ENCODE peak calls at places on chromosome 13, in six cellular contexts. Z, T, A, Q, V and X are unnamed samples.

GRCh38 chr13:30319703-30320102 is 12.4 kb upstream of the KATNAL1 start:
- DNase-seq in Z (peak), T (no peak), A (no peak), Q (no peak), V (no peak), X (no peak)

GRCh38 chr13:83182845-83183244 is 699.4 kb downstream of the SLITRK1 start:
- DNase-seq in Z (no peak), T (no peak), A (no peak), Q (peak), V (no peak), X (no peak)

GRCh38 chr13:91141619-91142061 is 205.8 kb upstream of the MIR17HG start:
- DNase-seq in Z (no peak), T (no peak), A (no peak), Q (no peak), V (no peak), X (no peak)

GRCh38 chr13:20128459-20128927 is 32.4 kb downstream of the GJA3 start:
- DNase-seq in Z (no peak), T (no peak), A (no peak), Q (peak), V (peak), X (no peak)

GRCh38 chr13:74132152-74132767 is 1.9 kb downstream of the KLF12 start:
- DNase-seq in Z (peak), T (no peak), A (no peak), Q (no peak), V (no peak), X (no peak)

GRCh38 chr13:80473695-80474094 is 132.8 kb upstream of the SPRY2 start:
- DNase-seq in Z (peak), T (no peak), A (no peak), Q (no peak), V (no peak), X (no peak)

GRCh38 chr13:26726684-26727083 is 33.9 kb downstream of the GPR12 start:
- DNase-seq in Z (no peak), T (no peak), A (no peak), Q (no peak), V (no peak), X (no peak)

GRCh38 chr13:77056886-77057285 is 29.9 kb upstream of the FBXL3 start:
- DNase-seq in Z (no peak), T (no peak), A (no peak), Q (no peak), V (no peak), X (no peak)

GRCh38 chr13:34035676-34036325 is 217.9 kb downstream of the RFC3 start:
- DNase-seq in Z (no peak), T (no peak), A (no peak), Q (no peak), V (no peak), X (no peak)

GRCh38 chr13:39916330-39916729 is 260.9 kb downstream of the COG6 start:
- DNase-seq in Z (no peak), T (no peak), A (no peak), Q (no peak), V (no peak), X (no peak)